ENCODE peak calls at places on chromosome 13, in six cellular contexts. F is H9, P is IMR-90, N is H1, M is mesenchymal stem cell, B is trophoblast cell. J is an unnamed sample.

GRCh38 chr13:93915269-93915809 is 564.1 kb downstream of the DCT start:
- DNase-seq in F (no peak), P (peak; percentile 75), N (no peak), M (peak; percentile 32), B (no peak), J (no peak)

GRCh38 chr13:72886272-72887062 is 104.5 kb downstream of the PIBF1 start:
- DNase-seq in F (no peak), P (peak; percentile 30), N (no peak), M (no peak), B (no peak), J (no peak)

GRCh38 chr13:113970810-113971470 is 2.9 kb downstream of the C13orf46 start:
- DNase-seq in F (no peak), P (peak; percentile 23), N (no peak), M (no peak), B (no peak), J (no peak)

GRCh38 chr13:45194081-45194939 is 6.5 kb downstream of the KCTD4 start:
- DNase-seq in F (peak; percentile 43), P (peak; percentile 34), N (peak; percentile 9), M (no peak), B (no peak), J (no peak)

GRCh38 chr13:70812481-70812880 is 704.2 kb upstream of the KLHL1 start:
- DNase-seq in F (no peak), P (peak; percentile 75), N (no peak), M (peak; percentile 39), B (no peak), J (no peak)

GRCh38 chr13:40194204-40194806 is 472.1 kb downstream of the FOXO1 start:
- DNase-seq in F (no peak), P (no peak), N (no peak), M (no peak), B (no peak), J (no peak)

GRCh38 chr13:80598189-80598588 is 257.3 kb upstream of the SPRY2 start:
- DNase-seq in F (no peak), P (no peak), N (no peak), M (no peak), B (no peak), J (no peak)

GRCh38 chr13:40546047-40546446 is 120.4 kb downstream of the FOXO1 start:
- DNase-seq in F (no peak), P (no peak), N (no peak), M (no peak), B (no peak), J (no peak)

GRCh38 chr13:32857077-32857476 is 159.1 kb upstream of the KL start:
- DNase-seq in F (no peak), P (no peak), N (no peak), M (no peak), B (no peak), J (no peak)

GRCh38 chr13:34030782-34031181 is 212.8 kb downstream of the RFC3 start:
- DNase-seq in F (no peak), P (no peak), N (no peak), M (no peak), B (no peak), J (no peak)

GRCh38 chr13:112854321-112854720 is 114.7 kb upstream of the MCF2L start:
- DNase-seq in F (no peak), P (no peak), N (no peak), M (no peak), B (no peak), J (no peak)

GRCh38 chr13:71218960-71219359 is 648.0 kb downstream of the DACH1 start:
- DNase-seq in F (no peak), P (no peak), N (no peak), M (no peak), B (peak; percentile 3), J (peak; percentile 27)

GRCh38 chr13:34764246-34764645 is 177.8 kb upstream of the NBEA start:
- DNase-seq in F (no peak), P (no peak), N (no peak), M (no peak), B (peak; percentile 42), J (no peak)

GRCh38 chr13:40813662-40814454 is 24.4 kb downstream of the SLC25A15 start:
- DNase-seq in F (peak; percentile 44), P (peak; percentile 34), N (no peak), M (peak; percentile 32), B (no peak), J (no peak)

GRCh38 chr13:44686478-44687071 is 110.4 kb upstream of the TSC22D1 start:
- DNase-seq in F (no peak), P (no peak), N (no peak), M (no peak), B (no peak), J (no peak)

GRCh38 chr13:112971288-112971643 is 2.3 kb downstream of the MCF2L start:
- DNase-seq in F (no peak), P (no peak), N (no peak), M (no peak), B (no peak), J (no peak)

GRCh38 chr13:109730832-109731335 is 55.5 kb downstream of the IRS2 start:
- DNase-seq in F (no peak), P (no peak), N (no peak), M (no peak), B (no peak), J (no peak)
- H4K91ac ChIP-seq in F (no peak overlapping the region), P (no peak overlapping the region), N (no peak overlapping the region), M (no peak overlapping the region), B (no peak overlapping the region), J (no peak overlapping the region)

DNA sequence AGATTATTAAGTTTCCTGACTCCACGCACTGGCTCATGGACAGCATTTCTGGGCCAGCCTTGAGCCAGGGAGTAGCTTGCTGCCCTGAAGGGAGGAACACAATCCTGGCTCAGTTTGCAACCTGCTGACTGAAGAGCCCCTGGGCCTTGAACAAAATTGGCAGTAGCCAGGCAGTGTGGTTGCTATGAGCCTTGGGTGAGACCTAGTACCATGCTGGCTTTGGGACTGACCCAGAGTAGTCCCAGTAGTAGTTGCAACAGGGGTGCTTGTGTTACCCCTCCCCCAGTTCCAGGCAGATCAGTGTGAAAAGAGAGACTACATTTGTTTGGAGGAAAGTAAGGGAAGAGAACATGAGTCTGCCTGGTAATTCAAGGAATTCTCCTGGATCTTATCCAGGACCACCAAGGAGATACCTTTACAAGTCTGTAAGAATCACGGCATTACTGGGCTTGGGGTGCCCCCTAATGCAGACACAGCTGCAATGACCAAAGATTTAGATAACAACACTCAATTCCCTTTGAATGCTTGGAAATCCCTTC is 22.0 kb downstream of the ITGBL1 start:
- DNase-seq in F (peak; percentile 60), P (peak; percentile 91), N (no peak), M (peak; percentile 84), B (no peak), J (peak; percentile 52)
- H4K91ac ChIP-seq in F (no peak overlapping the region), P (peak overlapping the region; percentile 68), N (peak overlapping the region; percentile 51), M (no peak overlapping the region), B (no peak overlapping the region), J (no peak overlapping the region)

GRCh38 chr13:42363941-42364612 is 92.1 kb downstream of the AKAP11 start:
- DNase-seq in F (peak; percentile 38), P (peak; percentile 17), N (no peak), M (peak; percentile 66), B (no peak), J (no peak)
- H4K91ac ChIP-seq in F (no peak overlapping the region), P (no peak overlapping the region), N (no peak overlapping the region), M (no peak overlapping the region), B (no peak overlapping the region), J (no peak overlapping the region)

GRCh38 chr13:108780706-108781105 is 151.3 kb downstream of the MYO16 start:
- DNase-seq in F (no peak), P (no peak), N (no peak), M (no peak), B (no peak), J (no peak)

GRCh38 chr13:108787709-108788394 is 158.4 kb downstream of the MYO16 start:
- DNase-seq in F (no peak), P (no peak), N (no peak), M (no peak), B (no peak), J (no peak)

GRCh38 chr13:108785844-108786243 is 156.4 kb downstream of the MYO16 start:
- DNase-seq in F (no peak), P (no peak), N (no peak), M (no peak), B (no peak), J (peak; percentile 4)

GRCh38 chr13:108789476-108789875 is 160.1 kb downstream of the MYO16 start:
- DNase-seq in F (no peak), P (no peak), N (no peak), M (no peak), B (no peak), J (no peak)

GRCh38 chr13:108786578-108787100 is 157.2 kb downstream of the MYO16 start:
- DNase-seq in F (no peak), P (no peak), N (no peak), M (no peak), B (no peak), J (no peak)
- H4K91ac ChIP-seq in F (no peak overlapping the region), P (no peak overlapping the region), N (no peak overlapping the region), M (no peak overlapping the region), B (no peak overlapping the region), J (no peak overlapping the region)

DNA sequence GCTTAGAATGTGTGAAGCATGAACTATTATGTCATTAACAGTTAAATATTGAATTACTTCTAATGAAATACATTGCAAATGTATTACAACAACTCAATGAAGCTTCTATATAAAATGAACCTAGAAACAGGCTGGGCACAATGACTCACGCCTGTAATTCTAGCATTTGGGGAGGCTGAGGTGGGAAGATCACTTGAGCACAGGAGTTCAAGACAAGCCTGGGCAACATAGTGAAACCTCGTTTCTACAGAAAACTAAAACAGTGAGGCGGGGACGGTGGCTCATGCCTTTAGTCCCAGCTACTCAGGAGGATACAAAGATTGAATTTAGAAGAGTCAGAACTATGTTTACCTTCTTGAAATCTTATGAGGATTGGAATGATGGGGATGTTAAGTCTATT is 505.1 kb downstream of the SLITRK5 start:
- DNase-seq in F (no peak), P (no peak), N (no peak), M (no peak), B (no peak), J (no peak)
- H4K91ac ChIP-seq in F (no peak overlapping the region), P (no peak overlapping the region), N (no peak overlapping the region), M (no peak overlapping the region), B (no peak overlapping the region), J (no peak overlapping the region)

GRCh38 chr13:42865703-42866102 is 84.3 kb downstream of the FAM216B start:
- DNase-seq in F (peak; percentile 49), P (peak; percentile 42), N (no peak), M (peak; percentile 27), B (no peak), J (no peak)
- H4K91ac ChIP-seq in F (no peak overlapping the region), P (no peak overlapping the region), N (no peak overlapping the region), M (no peak overlapping the region), B (no peak overlapping the region), J (no peak overlapping the region)

GRCh38 chr13:21359855-21360254 is 99.2 kb downstream of the ZDHHC20 start:
- DNase-seq in F (peak; percentile 21), P (no peak), N (no peak), M (no peak), B (no peak), J (no peak)

GRCh38 chr13:21360463-21360862 is 98.6 kb downstream of the ZDHHC20 start:
- DNase-seq in F (peak; percentile 7), P (no peak), N (no peak), M (no peak), B (no peak), J (no peak)

GRCh38 chr13:21361123-21361522 is 98.0 kb downstream of the ZDHHC20 start:
- DNase-seq in F (no peak), P (no peak), N (no peak), M (no peak), B (no peak), J (no peak)

GRCh38 chr13:21364357-21364756 is 94.7 kb downstream of the ZDHHC20 start:
- DNase-seq in F (no peak), P (no peak), N (no peak), M (no peak), B (no peak), J (no peak)

GRCh38 chr13:21361706-21362105 is 97.4 kb downstream of the ZDHHC20 start:
- DNase-seq in F (no peak), P (no peak), N (no peak), M (no peak), B (no peak), J (no peak)
- H4K91ac ChIP-seq in F (no peak overlapping the region), P (no peak overlapping the region), N (no peak overlapping the region), M (no peak overlapping the region), B (no peak overlapping the region), J (no peak overlapping the region)

J was measured in neuronal stem cell.